ENCODE peak calls at places on chromosome 11, in six cellular contexts. One of them, this sample, is unnamed.

GRCh38 chr11:45855308-45855707 is 8.0 kb downstream of the CRY2 start:
- DNase-seq in ascending aorta: no peak
- DNase-seq in AG09309: no peak
- DNase-seq in HFF-Myc: no peak
- DNase-seq in GM13976: no peak
- DNase-seq in endodermal cell: no peak
- DNase-seq in this sample: no peak

GRCh38 chr11:131889146-131889577 is 518.7 kb downstream of the NTM start:
- DNase-seq in GM13976: no peak
- DNase-seq in endodermal cell: peak; percentile 57
- DNase-seq in ascending aorta: no peak
- DNase-seq in HFF-Myc: peak; percentile 82
- DNase-seq in AG09309: peak; percentile 81
- DNase-seq in this sample: no peak

GRCh38 chr11:123300874-123301695 is 106.0 kb upstream of the CLMP start:
- DNase-seq in HFF-Myc: no peak
- DNase-seq in ascending aorta: no peak
- DNase-seq in endodermal cell: no peak
- DNase-seq in GM13976: no peak
- DNase-seq in AG09309: peak; percentile 28
- DNase-seq in this sample: no peak

GRCh38 chr11:3196161-3197043 is 22.2 kb downstream of the MRGPRG start:
- DNase-seq in AG09309: no peak
- DNase-seq in GM13976: no peak
- DNase-seq in ascending aorta: peak; percentile 53
- DNase-seq in endodermal cell: peak; percentile 55
- DNase-seq in HFF-Myc: no peak
- DNase-seq in this sample: no peak

GRCh38 chr11:121416909-121417567 is 35.1 kb upstream of the SORL1 start:
- DNase-seq in AG09309: peak; percentile 81
- DNase-seq in endodermal cell: no peak
- DNase-seq in GM13976: peak; percentile 34
- DNase-seq in ascending aorta: peak; percentile 95
- DNase-seq in HFF-Myc: peak; percentile 83
- DNase-seq in this sample: peak; percentile 64

GRCh38 chr11:2314525-2315394 is 12.9 kb downstream of the TSPAN32 start:
- DNase-seq in HFF-Myc: peak; percentile 35
- DNase-seq in endodermal cell: no peak
- DNase-seq in AG09309: no peak
- DNase-seq in GM13976: no peak
- DNase-seq in ascending aorta: peak; percentile 93
- DNase-seq in this sample: peak; percentile 76

GRCh38 chr11:125517116-125517804 is 21.2 kb upstream of the FEZ1 start:
- DNase-seq in ascending aorta: no peak
- DNase-seq in AG09309: peak; percentile 46
- DNase-seq in HFF-Myc: no peak
- DNase-seq in GM13976: no peak
- DNase-seq in endodermal cell: peak; percentile 96
- DNase-seq in this sample: no peak

GRCh38 chr11:44894217-44894617 is 56.5 kb downstream of the TP53I11 start:
- DNase-seq in ascending aorta: no peak
- DNase-seq in endodermal cell: peak; percentile 97
- DNase-seq in GM13976: peak; percentile 86
- DNase-seq in HFF-Myc: no peak
- DNase-seq in AG09309: no peak
- DNase-seq in this sample: peak; percentile 49

GRCh38 chr11:4066960-4067359 is 27.6 kb upstream of the RRM1 start:
- DNase-seq in endodermal cell: peak; percentile 5
- DNase-seq in AG09309: no peak
- DNase-seq in ascending aorta: no peak
- DNase-seq in HFF-Myc: no peak
- DNase-seq in GM13976: no peak
- DNase-seq in this sample: no peak

GRCh38 chr11:2509481-2510001 is 64.7 kb downstream of the KCNQ1 start:
- DNase-seq in AG09309: no peak
- DNase-seq in GM13976: no peak
- DNase-seq in ascending aorta: peak; percentile 58
- DNase-seq in HFF-Myc: no peak
- DNase-seq in endodermal cell: no peak
- DNase-seq in this sample: peak; percentile 18

GRCh38 chr11:2193099-2193886 is 21.7 kb upstream of the TH start:
- DNase-seq in endodermal cell: no peak
- DNase-seq in GM13976: no peak
- DNase-seq in HFF-Myc: no peak
- DNase-seq in AG09309: no peak
- DNase-seq in ascending aorta: no peak
- DNase-seq in this sample: no peak

GRCh38 chr11:41978951-41979350 is 519.5 kb upstream of the LRRC4C start:
- DNase-seq in ascending aorta: no peak
- DNase-seq in GM13976: no peak
- DNase-seq in AG09309: no peak
- DNase-seq in HFF-Myc: no peak
- DNase-seq in endodermal cell: no peak
- DNase-seq in this sample: no peak

GRCh38 chr11:17779861-17780594 is 45.4 kb downstream of the KCNC1 start:
- DNase-seq in endodermal cell: no peak
- DNase-seq in HFF-Myc: no peak
- DNase-seq in ascending aorta: no peak
- DNase-seq in GM13976: no peak
- DNase-seq in AG09309: no peak
- DNase-seq in this sample: no peak

GRCh38 chr11:122882189-122882808 is at the start of gene JHY:
- DNase-seq in HFF-Myc: no peak
- DNase-seq in endodermal cell: no peak
- DNase-seq in ascending aorta: no peak
- DNase-seq in AG09309: no peak
- DNase-seq in GM13976: no peak
- DNase-seq in this sample: no peak

GRCh38 chr11:106520146-106520912 is 442.9 kb downstream of the AASDHPPT start:
- DNase-seq in AG09309: no peak
- DNase-seq in HFF-Myc: no peak
- DNase-seq in endodermal cell: no peak
- DNase-seq in ascending aorta: no peak
- DNase-seq in GM13976: no peak
- DNase-seq in this sample: no peak

GRCh38 chr11:110000858-110001257 is 92.3 kb upstream of the ZC3H12C start:
- DNase-seq in AG09309: no peak
- DNase-seq in HFF-Myc: no peak
- DNase-seq in ascending aorta: no peak
- DNase-seq in GM13976: no peak
- DNase-seq in endodermal cell: no peak
- DNase-seq in this sample: no peak

GRCh38 chr11:92762175-92762574 is 207.3 kb upstream of the MTNR1B start:
- DNase-seq in HFF-Myc: no peak
- DNase-seq in AG09309: no peak
- DNase-seq in endodermal cell: no peak
- DNase-seq in ascending aorta: no peak
- DNase-seq in GM13976: no peak
- DNase-seq in this sample: no peak

GRCh38 chr11:47989779-47990178 is 9.4 kb downstream of the PTPRJ start:
- DNase-seq in ascending aorta: no peak
- DNase-seq in GM13976: no peak
- DNase-seq in endodermal cell: no peak
- DNase-seq in HFF-Myc: no peak
- DNase-seq in AG09309: no peak
- DNase-seq in this sample: no peak

GRCh38 chr11:43738600-43739409 is 58.3 kb downstream of the HSD17B12 start:
- DNase-seq in ascending aorta: no peak
- DNase-seq in HFF-Myc: peak; percentile 62
- DNase-seq in endodermal cell: no peak
- DNase-seq in AG09309: peak; percentile 78
- DNase-seq in GM13976: no peak
- DNase-seq in this sample: no peak

GRCh38 chr11:33310720-33311500 is 53.7 kb downstream of the HIPK3 start:
- DNase-seq in ascending aorta: no peak
- DNase-seq in AG09309: no peak
- DNase-seq in GM13976: no peak
- DNase-seq in endodermal cell: no peak
- DNase-seq in HFF-Myc: no peak
- DNase-seq in this sample: no peak

GRCh38 chr11:34185926-34186841 is 80.8 kb downstream of the NAT10 start:
- DNase-seq in HFF-Myc: no peak
- DNase-seq in AG09309: no peak
- DNase-seq in endodermal cell: no peak
- DNase-seq in ascending aorta: no peak
- DNase-seq in GM13976: no peak
- DNase-seq in this sample: no peak

GRCh38 chr11:105071060-105071732 is 26.1 kb upstream of the CARD16 start:
- DNase-seq in GM13976: no peak
- DNase-seq in AG09309: no peak
- DNase-seq in ascending aorta: no peak
- DNase-seq in HFF-Myc: no peak
- DNase-seq in endodermal cell: no peak
- DNase-seq in this sample: no peak

GRCh38 chr11:28529540-28530410 is 421.6 kb downstream of the METTL15 start:
- DNase-seq in AG09309: peak; percentile 47
- DNase-seq in ascending aorta: no peak
- DNase-seq in HFF-Myc: peak; percentile 55
- DNase-seq in endodermal cell: no peak
- DNase-seq in GM13976: peak; percentile 27
- DNase-seq in this sample: no peak

GRCh38 chr11:61880050-61880449 is 11.3 kb downstream of the FADS3 start:
- DNase-seq in AG09309: no peak
- DNase-seq in ascending aorta: no peak
- DNase-seq in GM13976: no peak
- DNase-seq in HFF-Myc: no peak
- DNase-seq in endodermal cell: no peak
- DNase-seq in this sample: no peak

GRCh38 chr11:132379540-132379939 is 1009.1 kb downstream of the NTM start:
- DNase-seq in endodermal cell: no peak
- DNase-seq in ascending aorta: no peak
- DNase-seq in GM13976: no peak
- DNase-seq in HFF-Myc: no peak
- DNase-seq in AG09309: no peak
- DNase-seq in this sample: no peak

DNA sequence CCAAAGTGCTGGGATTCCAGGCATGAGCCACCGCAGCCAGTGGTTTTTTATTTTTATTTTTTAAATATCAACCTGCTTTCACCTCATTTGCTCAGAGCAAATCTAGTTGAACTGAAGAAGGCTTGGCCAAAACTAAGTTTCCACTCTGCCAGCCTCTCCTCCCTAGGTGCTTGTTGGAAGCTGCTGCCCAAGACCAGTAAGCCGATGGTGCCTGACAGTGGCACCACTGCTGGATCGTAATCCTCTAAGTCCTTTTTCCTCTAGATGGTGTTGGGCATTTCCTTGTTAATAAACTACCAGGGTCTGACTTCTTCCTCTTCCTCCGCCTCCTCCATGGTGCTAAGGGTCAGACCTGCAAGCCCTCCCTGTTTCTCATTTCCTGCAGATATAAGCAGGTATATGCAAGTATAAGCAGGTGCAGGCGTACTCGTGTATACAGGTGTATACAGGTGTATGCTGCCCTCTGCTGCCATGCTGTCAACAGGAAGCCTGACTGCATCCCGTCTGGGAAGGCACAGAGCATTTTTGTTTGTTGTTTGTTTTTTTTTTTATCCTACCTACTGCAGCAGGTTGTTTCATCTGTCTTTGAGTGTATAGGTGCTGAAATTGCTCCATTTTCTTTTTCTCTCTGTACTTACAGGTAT is 1.6 kb downstream of the NADSYN1 start:
- DNase-seq in HFF-Myc: no peak
- DNase-seq in GM13976: no peak
- DNase-seq in endodermal cell: no peak
- DNase-seq in ascending aorta: no peak
- DNase-seq in AG09309: no peak
- DNase-seq in this sample: no peak
- TF ChIP-seq CTCF in HFF-Myc: no peak
- TF ChIP-seq CTCF in GM13976: no peak
- TF ChIP-seq CTCF in endodermal cell: peak; percentile 45
- TF ChIP-seq CTCF in ascending aorta: no peak
- TF ChIP-seq CTCF in AG09309: no peak
- TF ChIP-seq CTCF in this sample: no peak

DNA sequence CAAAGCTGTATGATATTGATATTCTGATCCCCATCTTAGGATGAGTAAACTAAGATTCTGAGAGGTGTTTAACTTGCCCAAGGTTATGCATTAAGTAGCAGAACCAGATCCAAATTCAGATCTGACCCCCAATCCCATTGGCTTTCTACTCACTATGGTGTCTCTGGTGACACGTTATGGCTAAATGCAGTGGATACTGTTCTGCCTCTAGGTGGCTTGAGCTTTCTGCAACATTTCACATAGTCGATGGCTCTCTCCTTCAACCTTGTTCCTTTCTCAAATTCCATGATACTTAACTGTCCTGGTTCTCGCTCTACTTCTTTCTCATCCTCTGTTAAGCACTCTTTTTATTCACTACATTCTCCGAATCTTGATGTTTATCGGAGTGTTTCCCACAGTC is 9.4 kb downstream of the C11orf97 start:
- DNase-seq in GM13976: no peak
- DNase-seq in ascending aorta: no peak
- DNase-seq in endodermal cell: no peak
- DNase-seq in HFF-Myc: no peak
- DNase-seq in AG09309: no peak
- DNase-seq in this sample: no peak
- TF ChIP-seq CTCF in GM13976: no peak
- TF ChIP-seq CTCF in ascending aorta: peak; percentile 33
- TF ChIP-seq CTCF in endodermal cell: peak; percentile 80
- TF ChIP-seq CTCF in HFF-Myc: peak; percentile 51
- TF ChIP-seq CTCF in AG09309: peak; percentile 60
- TF ChIP-seq CTCF in this sample: no peak

DNA sequence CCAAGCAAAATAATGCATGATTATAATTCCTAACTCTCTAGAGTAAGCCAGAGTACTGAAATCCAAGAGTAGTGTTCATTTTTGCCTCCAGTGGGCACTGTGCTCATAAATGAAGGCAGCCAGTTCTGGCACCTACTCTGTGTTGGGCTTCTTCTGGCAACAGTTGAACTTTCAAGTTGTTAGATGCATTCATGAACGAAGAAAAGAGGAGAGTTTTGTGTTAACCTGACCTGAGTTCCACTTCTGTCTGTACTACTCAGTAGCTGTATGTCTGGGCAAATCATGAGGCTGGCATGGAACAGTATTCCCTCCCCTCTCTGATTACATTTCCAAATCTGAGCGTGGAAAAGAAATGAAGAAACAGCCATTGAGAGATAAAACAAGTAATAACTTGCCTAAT is 20.3 kb upstream of the TENM4 start:
- DNase-seq in ascending aorta: no peak
- DNase-seq in AG09309: no peak
- DNase-seq in endodermal cell: peak; percentile 77
- DNase-seq in GM13976: no peak
- DNase-seq in HFF-Myc: no peak
- DNase-seq in this sample: no peak
- TF ChIP-seq CTCF in ascending aorta: peak; percentile 59
- TF ChIP-seq CTCF in AG09309: peak; percentile 71
- TF ChIP-seq CTCF in endodermal cell: peak; percentile 78
- TF ChIP-seq CTCF in GM13976: no peak
- TF ChIP-seq CTCF in HFF-Myc: peak; percentile 59
- TF ChIP-seq CTCF in this sample: no peak

DNA sequence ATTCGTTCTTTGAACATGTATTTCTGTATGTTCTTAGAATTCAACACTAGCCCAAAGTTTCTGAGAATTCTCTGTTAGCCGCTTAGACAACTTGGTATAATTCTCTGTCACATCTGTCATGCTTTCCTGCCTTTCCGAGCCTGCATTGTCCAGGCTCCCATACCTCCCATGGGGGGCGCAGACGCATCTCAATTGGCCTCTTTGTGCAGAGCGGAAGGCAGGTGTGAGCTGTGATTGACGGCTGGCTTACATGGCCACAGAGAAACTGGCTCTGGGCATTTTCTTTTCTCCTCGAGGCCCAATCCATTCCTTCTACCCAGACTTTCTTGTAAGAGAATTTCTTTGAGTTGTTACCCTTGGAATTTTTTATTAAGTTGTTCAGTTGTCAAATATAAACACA is 132.7 kb upstream of the SESN3 start:
- DNase-seq in AG09309: no peak
- DNase-seq in GM13976: no peak
- DNase-seq in ascending aorta: no peak
- DNase-seq in HFF-Myc: no peak
- DNase-seq in endodermal cell: peak; percentile 79
- DNase-seq in this sample: no peak
- TF ChIP-seq CTCF in AG09309: no peak
- TF ChIP-seq CTCF in GM13976: no peak
- TF ChIP-seq CTCF in ascending aorta: no peak
- TF ChIP-seq CTCF in HFF-Myc: no peak
- TF ChIP-seq CTCF in endodermal cell: peak; percentile 64
- TF ChIP-seq CTCF in this sample: no peak

This sample was measured in omental fat pad.